ENCODE peak calls at places on chromosomes 5 and 9, in ten cellular contexts. H is HL-60, J is PC-9, E is dorsolateral prefrontal cortex, F is MM.1S, N is lung, S is transverse colon, G is brain microvascular endothelial cell, Y is adrenal gland, B is pancreas. X is an unnamed sample. For H3K27me3, the result is how much of the 10 kb centered on the place peaks cover.

GRCh38 chr9:125524522-125524921 is 182.5 kb downstream of the MAPKAP1 start:
- DNase-seq in H (no peak), J (no peak), E (no peak), F (no peak), N (no peak), S (no peak), G (no peak), Y (no peak), B (no peak), X (no peak)

GRCh38 chr9:70257991-70258691 is 637 bp upstream of the SMC5 start:
- DNase-seq in H (no peak), J (no peak), E (no peak), F (no peak), N (peak), S (peak), G (peak), Y (peak), B (peak), X (peak)

GRCh38 chr9:134253596-134254205 is 72.6 kb upstream of the RXRA start:
- DNase-seq in H (no peak), J (no peak), E (no peak), F (no peak), N (no peak), S (no peak), G (no peak), Y (peak), B (no peak), X (no peak)

GRCh38 chr9:115593587-115594091 is 475.7 kb upstream of the TNC start:
- DNase-seq in H (peak), J (peak), E (no peak), F (peak), N (no peak), S (no peak), G (peak), Y (no peak), B (peak), X (peak)

GRCh38 chr5:147483961-147484707 is 25.7 kb downstream of the DPYSL3 start:
- DNase-seq in H (no peak), J (no peak), E (no peak), F (no peak), N (peak), S (peak), G (peak), Y (no peak), B (peak), X (no peak)

GRCh38 chr9:122374885-122375420 is 4.1 kb downstream of the PTGS1 start:
- DNase-seq in H (no peak), J (no peak), E (no peak), F (no peak), N (no peak), S (peak), G (peak), Y (peak), B (peak), X (no peak)

GRCh38 chr9:97412628-97413382 is 909 bp downstream of the TDRD7 start:
- DNase-seq in H (no peak), J (no peak), E (no peak), F (no peak), N (no peak), S (no peak), G (no peak), Y (no peak), B (no peak), X (no peak)

GRCh38 chr5:158198636-158199035 is 339.7 kb upstream of the CLINT1 start:
- DNase-seq in H (no peak), J (no peak), E (no peak), F (peak), N (no peak), S (no peak), G (no peak), Y (no peak), B (no peak), X (no peak)

GRCh38 chr9:19807182-19807892 is 18.5 kb upstream of the SLC24A2 start:
- DNase-seq in H (no peak), J (no peak), E (no peak), F (peak), N (no peak), S (no peak), G (no peak), Y (no peak), B (no peak), X (no peak)

GRCh38 chr5:123285122-123286011 is 137.8 kb downstream of the CEP120 start:
- DNase-seq in H (no peak), J (no peak), E (no peak), F (no peak), N (no peak), S (no peak), G (peak), Y (no peak), B (no peak), X (peak)

GRCh38 chr9:133067006-133067405 is 5.2 kb downstream of the CEL start:
- DNase-seq in H (no peak), J (no peak), E (no peak), F (no peak), N (no peak), S (no peak), G (no peak), Y (no peak), B (no peak), X (no peak)

GRCh38 chr5:56737002-56737621 is 78.2 kb upstream of the MAP3K1 start:
- DNase-seq in H (no peak), J (no peak), E (no peak), F (no peak), N (no peak), S (no peak), G (peak), Y (no peak), B (no peak), X (no peak)

GRCh38 chr5:88682797-88683496 is 200.0 kb downstream of the MEF2C start:
- DNase-seq in H (no peak), J (no peak), E (no peak), F (no peak), N (no peak), S (no peak), G (no peak), Y (no peak), B (no peak), X (no peak)

GRCh38 chr5:88684136-88684500 is 198.9 kb downstream of the MEF2C start:
- DNase-seq in H (no peak), J (no peak), E (no peak), F (no peak), N (no peak), S (no peak), G (no peak), Y (no peak), B (no peak), X (no peak)

GRCh38 chr5:88681402-88681801 is 201.6 kb downstream of the MEF2C start:
- DNase-seq in H (no peak), J (no peak), E (no peak), F (no peak), N (no peak), S (no peak), G (no peak), Y (no peak), B (no peak), X (no peak)

GRCh38 chr5:88686077-88686541 is 196.9 kb downstream of the MEF2C start:
- DNase-seq in H (no peak), J (no peak), E (no peak), F (no peak), N (no peak), S (no peak), G (no peak), Y (no peak), B (no peak), X (no peak)

DNA sequence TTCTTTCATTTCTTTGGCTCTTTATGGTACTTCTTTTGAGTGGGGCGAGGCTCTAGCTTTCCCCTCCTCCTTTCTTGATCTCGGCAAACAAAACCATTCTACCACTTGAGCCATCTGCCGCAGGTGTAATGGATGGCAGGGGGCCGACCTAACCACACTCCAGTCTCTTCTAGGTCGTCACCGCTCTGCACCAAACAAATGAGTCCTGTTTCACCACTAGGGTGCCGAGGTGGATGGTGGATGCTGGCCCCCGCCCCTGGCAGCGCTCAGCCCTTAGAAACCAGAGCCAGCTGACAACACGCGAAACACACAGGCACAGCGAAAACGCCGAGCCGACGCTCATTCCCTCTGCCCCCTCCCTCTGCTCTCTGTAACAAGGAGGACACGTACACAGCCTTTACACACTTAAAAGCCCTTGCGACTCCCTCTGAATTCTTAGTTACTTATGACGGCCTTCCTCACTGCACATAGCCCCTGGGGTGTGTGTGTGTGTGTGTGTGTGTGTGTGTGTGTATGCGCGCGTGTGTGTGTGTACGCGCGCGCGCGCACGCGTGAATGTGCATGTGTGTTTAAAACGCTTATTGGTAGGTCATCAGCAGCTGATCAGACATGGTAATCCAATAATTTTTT is 199.4 kb downstream of the MEF2C start:
- DNase-seq in H (no peak), J (no peak), E (no peak), F (peak), N (no peak), S (no peak), G (no peak), Y (no peak), B (no peak), X (peak)
- H3K27me3 ChIP-seq in H (under half), J (under half), E (under half), F (under half), N (under half), S (half or more), G (half or more), Y (under half), B (under half), X (under half)

GRCh38 chr5:120817044-120817985 is 353.2 kb downstream of the PRR16 start:
- DNase-seq in H (no peak), J (no peak), E (no peak), F (peak), N (no peak), S (no peak), G (no peak), Y (no peak), B (no peak), X (no peak)
- TF ChIP-seq CTCF in H (no peak), J (peak), E (no peak), F (peak), N (no peak), S (no peak), G (peak), Y (no peak), B (no peak), X (peak)

DNA sequence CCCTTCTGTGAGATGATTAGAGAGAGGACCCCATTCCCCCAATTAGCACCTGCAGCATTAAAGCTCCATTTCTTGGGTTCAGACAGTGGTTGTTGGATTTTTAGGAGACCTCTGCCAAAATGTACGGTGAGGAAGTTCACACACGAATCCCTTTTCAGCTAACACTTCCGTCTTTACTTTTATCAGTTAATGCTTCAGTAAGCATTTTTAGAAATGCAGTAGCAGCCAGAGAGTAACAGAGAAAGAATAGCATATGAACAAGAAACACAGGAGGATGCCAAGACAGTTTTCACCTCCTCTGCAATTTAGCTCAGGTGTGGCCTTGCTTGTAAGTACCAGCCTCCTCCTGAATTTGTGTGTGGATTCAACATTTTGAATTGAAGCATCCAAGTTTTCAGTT is 312.9 kb downstream of the ISL1 start:
- DNase-seq in H (no peak), J (no peak), E (no peak), F (no peak), N (no peak), S (no peak), G (no peak), Y (no peak), B (no peak), X (no peak)
- H3K4me3 ChIP-seq in H (no peak), J (no peak), E (no peak), F (no peak), N (no peak), S (no peak), G (no peak), Y (no peak), B (no peak), X (no peak)

DNA sequence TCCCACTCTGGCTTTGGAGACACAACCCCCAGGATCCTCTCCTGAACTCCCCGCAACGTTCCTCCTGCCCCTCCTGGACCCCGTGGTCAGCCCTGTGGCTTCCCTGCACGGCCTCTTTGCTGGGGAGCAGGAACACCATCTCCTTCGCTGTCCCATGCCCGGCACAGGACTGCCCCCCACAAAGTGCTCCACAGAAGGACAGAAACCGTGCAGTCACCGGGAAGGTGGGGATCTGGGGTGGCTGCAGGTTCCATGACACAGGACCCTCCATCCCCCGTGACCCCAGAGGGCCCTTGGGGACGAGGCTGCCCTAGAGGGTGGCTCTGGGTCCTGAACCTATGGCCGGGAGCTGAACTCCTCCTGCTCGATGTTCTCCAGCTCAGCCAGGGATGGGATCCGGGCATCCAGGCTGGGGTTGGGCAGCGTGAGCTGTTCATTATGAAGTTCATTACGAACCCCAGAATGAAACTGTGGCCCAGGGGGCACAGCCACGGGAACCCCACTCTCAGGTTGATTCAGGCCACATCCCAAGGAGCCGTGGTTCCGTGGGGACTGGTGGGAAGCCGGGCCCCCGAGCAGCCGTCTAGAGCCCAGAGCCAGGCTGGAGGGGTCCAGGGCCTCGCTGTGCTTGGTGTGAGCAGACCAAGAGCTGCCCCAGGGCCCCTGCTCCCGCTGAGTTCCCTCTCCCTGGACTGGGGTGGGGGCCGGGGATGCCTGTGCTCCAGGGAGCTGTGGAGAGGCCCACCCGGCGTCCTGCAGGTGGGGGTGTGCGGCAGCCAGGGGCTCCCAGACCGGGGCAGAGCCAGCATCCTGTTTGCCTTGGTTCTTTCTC is 684 bp upstream of the SLC6A19 start:
- DNase-seq in H (no peak), J (no peak), E (no peak), F (no peak), N (no peak), S (no peak), G (no peak), Y (no peak), B (no peak), X (no peak)
- H3K27me3 ChIP-seq in H (under half), J (half or more), E (under half), F (under half), N (under half), S (half or more), G (under half), Y (under half), B (under half), X (under half)

DNA sequence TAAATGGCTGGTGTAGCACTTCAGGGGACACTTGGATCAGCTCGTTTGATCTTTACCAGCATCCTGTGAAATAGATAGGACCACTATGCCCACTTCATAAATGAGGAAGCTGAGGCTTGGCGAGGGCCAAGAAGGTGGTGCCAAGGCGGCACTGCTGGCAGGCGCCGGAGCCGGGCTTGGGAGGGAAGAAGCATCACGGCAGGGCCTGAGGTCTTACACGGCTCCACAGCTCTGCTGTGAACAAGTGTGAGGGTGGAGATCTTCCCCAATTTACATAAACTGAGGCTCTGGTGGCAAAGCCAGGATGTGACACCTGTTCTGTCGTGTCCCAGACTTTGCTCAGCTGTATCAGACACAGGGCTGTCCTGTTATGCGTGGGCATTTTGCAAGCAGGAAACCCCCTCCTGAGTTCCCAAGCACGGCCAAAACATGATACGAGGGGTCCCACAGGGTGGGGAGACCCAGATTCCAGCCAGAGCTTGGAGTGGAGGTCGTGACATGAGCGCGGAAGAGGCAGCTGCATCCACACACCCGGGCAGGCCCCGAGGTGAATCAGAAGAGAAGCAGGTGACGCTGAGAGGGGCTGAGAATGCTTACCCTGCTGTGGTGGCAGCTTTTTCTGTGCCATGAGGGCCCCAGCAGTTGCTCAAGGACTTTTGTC is 117.5 kb upstream of the BOD1 start:
- DNase-seq in H (no peak), J (no peak), E (no peak), F (no peak), N (no peak), S (peak), G (no peak), Y (no peak), B (no peak), X (no peak)
- TF ChIP-seq CTCF in H (no peak), J (no peak), E (no peak), F (no peak), N (no peak), S (no peak), G (no peak), Y (no peak), B (no peak), X (no peak)

GRCh38 chr5:115098041-115098702 is 71.5 kb downstream of the TRIM36 start:
- DNase-seq in H (peak), J (peak), E (no peak), F (peak), N (peak), S (peak), G (peak), Y (peak), B (no peak), X (no peak)
- H3K4me3 ChIP-seq in H (no peak), J (no peak), E (no peak), F (no peak), N (no peak), S (no peak), G (no peak), Y (no peak), B (no peak), X (no peak)

GRCh38 chr9:28503573-28503972 is 930.3 kb upstream of the C9orf72 start:
- DNase-seq in H (no peak), J (no peak), E (no peak), F (no peak), N (no peak), S (no peak), G (no peak), Y (no peak), B (no peak), X (no peak)

GRCh38 chr9:28502189-28502588 is 928.9 kb upstream of the C9orf72 start:
- DNase-seq in H (no peak), J (no peak), E (no peak), F (no peak), N (no peak), S (no peak), G (no peak), Y (no peak), B (no peak), X (no peak)
- H3K27me3 ChIP-seq in H (under half), J (under half), E (under half), F (under half), N (under half), S (under half), G (under half), Y (under half), B (under half), X (under half)

X was measured in Caco-2.